ENCODE peak calls at places on chromosomes 6 and 20, in six cellular contexts. C, N, E, M, T and A are unnamed samples.

GRCh38 chr20:23082846-23083552 is 3.1 kb downstream of the CD93 start:
- DNase-seq in E (no peak), M (no peak), N (peak; percentile 82), T (no peak), C (peak; percentile 23), A (peak; percentile 89)

GRCh38 chr6:69647726-69648125 is 149.1 kb downstream of the LMBRD1 start:
- DNase-seq in C (no peak), T (no peak), N (no peak), M (no peak), E (no peak), A (no peak)

GRCh38 chr6:112243861-112244415 is 10.4 kb downstream of the LAMA4 start:
- DNase-seq in E (no peak), M (no peak), N (no peak), T (no peak), C (peak; percentile 50), A (no peak)

GRCh38 chr20:34859826-34860545 is 12.7 kb downstream of the GGT7 start:
- DNase-seq in E (no peak), T (no peak), M (no peak), N (no peak), C (no peak), A (no peak)

GRCh38 chr6:19988555-19988954 is 151.4 kb downstream of the ID4 start:
- DNase-seq in C (peak; percentile 30), T (no peak), N (no peak), E (peak; percentile 49), M (no peak), A (no peak)

GRCh38 chr6:46011241-46012085 is 4.2 kb downstream of the CLIC5 start:
- DNase-seq in E (no peak), M (no peak), N (no peak), C (peak; percentile 83), T (no peak), A (no peak)

GRCh38 chr6:98835149-98836024 is 1.0 kb downstream of the POU3F2 start:
- DNase-seq in C (no peak), E (no peak), M (no peak), T (no peak), N (no peak), A (no peak)

GRCh38 chr6:31037692-31038091 is 27.4 kb downstream of the MUC22 start:
- DNase-seq in M (no peak), N (no peak), C (peak; percentile 47), T (peak; percentile 22), E (no peak), A (no peak)

GRCh38 chr20:33963756-33964155 is 30.0 kb upstream of the RALY start:
- DNase-seq in C (no peak), E (no peak), T (no peak), M (no peak), N (no peak), A (no peak)

GRCh38 chr6:100549406-100550167 is 84.9 kb upstream of the SIM1 start:
- DNase-seq in N (no peak), M (no peak), C (peak; percentile 59), E (no peak), T (peak; percentile 5), A (no peak)

GRCh38 chr6:163387317-163387716 is 27.2 kb upstream of the QKI start:
- DNase-seq in T (peak; percentile 18), E (no peak), C (no peak), N (peak; percentile 45), M (no peak), A (no peak)

GRCh38 chr6:35487653-35488516 is 9.0 kb downstream of the TEAD3 start:
- DNase-seq in T (peak; percentile 41), C (peak; percentile 82), M (no peak), N (no peak), E (no peak), A (peak; percentile 77)

GRCh38 chr6:142218441-142218840 is 71.4 kb downstream of the VTA1 start:
- DNase-seq in C (no peak), E (no peak), N (no peak), T (no peak), M (no peak), A (no peak)

GRCh38 chr6:19153270-19153980 is 683.7 kb upstream of the ID4 start:
- DNase-seq in T (no peak), E (no peak), C (peak; percentile 3), N (no peak), M (no peak), A (no peak)

GRCh38 chr6:9657994-9658393 is 756.9 kb downstream of the TFAP2A start:
- DNase-seq in E (no peak), N (no peak), T (no peak), M (no peak), C (peak; percentile 88), A (no peak)

GRCh38 chr20:32443386-32443974 is 85.3 kb downstream of the ASXL1 start:
- DNase-seq in N (no peak), M (no peak), T (no peak), E (no peak), C (peak; percentile 34), A (no peak)

GRCh38 chr6:16273266-16273665 is 34.9 kb downstream of the GMPR start:
- DNase-seq in C (no peak), N (no peak), E (no peak), T (no peak), M (no peak), A (no peak)